ENCODE peak calls at places on chromosomes 1 and 21, in five cellular contexts. One of them, this sample, is unnamed.

GRCh38 chr1:212699104-212699838 is 369 bp downstream of the BATF3 start:
- DNase-seq in lower leg skin: no peak
- DNase-seq in heart left ventricle: peak; percentile 44
- DNase-seq in stomach: peak; percentile 52
- DNase-seq in spleen: peak; percentile 89
- DNase-seq in this sample: no peak

GRCh38 chr1:244214009-244214967 is 163.2 kb downstream of the ZBTB18 start:
- DNase-seq in spleen: no peak
- DNase-seq in lower leg skin: no peak
- DNase-seq in heart left ventricle: peak; percentile 31
- DNase-seq in stomach: no peak
- DNase-seq in this sample: no peak

GRCh38 chr1:97247196-97247595 is 525.6 kb downstream of the PTBP2 start:
- DNase-seq in spleen: no peak
- DNase-seq in lower leg skin: no peak
- DNase-seq in heart left ventricle: no peak
- DNase-seq in stomach: no peak
- DNase-seq in this sample: no peak

GRCh38 chr1:156412653-156413309 is 43.8 kb downstream of the RHBG start:
- DNase-seq in lower leg skin: no peak
- DNase-seq in spleen: peak; percentile 27
- DNase-seq in heart left ventricle: no peak
- DNase-seq in stomach: no peak
- DNase-seq in this sample: no peak

GRCh38 chr21:16535100-16535418 is 805.3 kb downstream of the USP25 start:
- DNase-seq in stomach: peak; percentile 30
- DNase-seq in lower leg skin: peak; percentile 87
- DNase-seq in spleen: no peak
- DNase-seq in heart left ventricle: peak; percentile 86
- DNase-seq in this sample: peak; percentile 11

GRCh38 chr1:78277253-78277652 is 213.5 kb upstream of the PTGFR start:
- DNase-seq in stomach: no peak
- DNase-seq in heart left ventricle: no peak
- DNase-seq in spleen: no peak
- DNase-seq in lower leg skin: no peak
- DNase-seq in this sample: no peak

GRCh38 chr1:197302775-197303174 is 34.7 kb downstream of the CRB1 start:
- DNase-seq in stomach: no peak
- DNase-seq in spleen: no peak
- DNase-seq in lower leg skin: no peak
- DNase-seq in heart left ventricle: no peak
- DNase-seq in this sample: no peak

GRCh38 chr21:36211660-36212512 is 55.3 kb downstream of the DOP1B start:
- DNase-seq in heart left ventricle: no peak
- DNase-seq in lower leg skin: no peak
- DNase-seq in spleen: peak; percentile 21
- DNase-seq in stomach: no peak
- DNase-seq in this sample: no peak

GRCh38 chr1:93519196-93519825 is 71.4 kb downstream of the FNBP1L start:
- DNase-seq in heart left ventricle: no peak
- DNase-seq in spleen: no peak
- DNase-seq in lower leg skin: no peak
- DNase-seq in stomach: no peak
- DNase-seq in this sample: peak; percentile 44

GRCh38 chr1:7576946-7577657 is 194.0 kb upstream of the VAMP3 start:
- DNase-seq in heart left ventricle: peak; percentile 35
- DNase-seq in stomach: no peak
- DNase-seq in spleen: peak; percentile 56
- DNase-seq in lower leg skin: no peak
- DNase-seq in this sample: no peak

GRCh38 chr1:54112027-54112426 is 40.8 kb downstream of the CDCP2 start:
- DNase-seq in heart left ventricle: no peak
- DNase-seq in lower leg skin: no peak
- DNase-seq in spleen: peak; percentile 33
- DNase-seq in stomach: no peak
- DNase-seq in this sample: no peak

GRCh38 chr1:84078108-84078823 is 65.8 kb upstream of the PRKACB start:
- DNase-seq in heart left ventricle: peak; percentile 43
- DNase-seq in spleen: peak; percentile 90
- DNase-seq in lower leg skin: no peak
- DNase-seq in stomach: no peak
- DNase-seq in this sample: no peak

GRCh38 chr1:111649648-111650047 is 30.1 kb downstream of the RAP1A start:
- DNase-seq in spleen: no peak
- DNase-seq in lower leg skin: no peak
- DNase-seq in heart left ventricle: no peak
- DNase-seq in stomach: no peak
- DNase-seq in this sample: no peak

GRCh38 chr1:153705484-153705883 is 22.4 kb upstream of the INTS3 start:
- DNase-seq in spleen: no peak
- DNase-seq in stomach: no peak
- DNase-seq in heart left ventricle: no peak
- DNase-seq in lower leg skin: no peak
- DNase-seq in this sample: no peak

GRCh38 chr1:159869173-159869572 is 6.7 kb upstream of the VSIG8 start:
- DNase-seq in spleen: no peak
- DNase-seq in stomach: no peak
- DNase-seq in heart left ventricle: no peak
- DNase-seq in lower leg skin: no peak
- DNase-seq in this sample: peak; percentile 81

GRCh38 chr1:105072850-105073249 is 1323.2 kb downstream of the AMY1C start:
- DNase-seq in spleen: no peak
- DNase-seq in lower leg skin: no peak
- DNase-seq in heart left ventricle: no peak
- DNase-seq in stomach: no peak
- DNase-seq in this sample: no peak

GRCh38 chr1:84677415-84678099 is 12.7 kb downstream of the SSX2IP start:
- DNase-seq in lower leg skin: no peak
- DNase-seq in heart left ventricle: no peak
- DNase-seq in spleen: no peak
- DNase-seq in stomach: no peak
- DNase-seq in this sample: no peak

GRCh38 chr1:78497196-78497595 is 6.4 kb downstream of the PTGFR start:
- DNase-seq in heart left ventricle: no peak
- DNase-seq in spleen: no peak
- DNase-seq in stomach: no peak
- DNase-seq in lower leg skin: no peak
- DNase-seq in this sample: no peak

GRCh38 chr1:65795311-65795710 is 2.6 kb downstream of the PDE4B start:
- DNase-seq in stomach: no peak
- DNase-seq in heart left ventricle: no peak
- DNase-seq in spleen: no peak
- DNase-seq in lower leg skin: no peak
- DNase-seq in this sample: no peak

GRCh38 chr1:162755306-162755705 is 35.2 kb upstream of the HSD17B7 start:
- DNase-seq in heart left ventricle: no peak
- DNase-seq in stomach: no peak
- DNase-seq in spleen: no peak
- DNase-seq in lower leg skin: no peak
- DNase-seq in this sample: no peak

GRCh38 chr1:24868016-24868875 is 61.8 kb downstream of the RUNX3 start:
- DNase-seq in spleen: no peak
- DNase-seq in heart left ventricle: no peak
- DNase-seq in stomach: no peak
- DNase-seq in lower leg skin: peak; percentile 11
- DNase-seq in this sample: no peak

GRCh38 chr1:17564458-17565393 is 25.2 kb downstream of the ARHGEF10L start:
- DNase-seq in stomach: peak; percentile 84
- DNase-seq in heart left ventricle: no peak
- DNase-seq in lower leg skin: no peak
- DNase-seq in spleen: no peak
- DNase-seq in this sample: no peak

GRCh38 chr1:67685558-67686271 is 714 bp downstream of the GADD45A start:
- DNase-seq in spleen: peak; percentile 94
- DNase-seq in lower leg skin: peak; percentile 56
- DNase-seq in stomach: peak; percentile 57
- DNase-seq in heart left ventricle: peak; percentile 61
- DNase-seq in this sample: no peak

GRCh38 chr1:183164350-183164749 is 21.7 kb upstream of the LAMC2 start:
- DNase-seq in lower leg skin: no peak
- DNase-seq in stomach: no peak
- DNase-seq in heart left ventricle: no peak
- DNase-seq in spleen: no peak
- DNase-seq in this sample: peak; percentile 94

GRCh38 chr1:101653482-101653946 is 343.2 kb downstream of the OLFM3 start:
- DNase-seq in stomach: no peak
- DNase-seq in heart left ventricle: no peak
- DNase-seq in lower leg skin: no peak
- DNase-seq in spleen: no peak
- DNase-seq in this sample: no peak

GRCh38 chr1:89887270-89887669 is 66.4 kb downstream of the LRRC8D start:
- DNase-seq in stomach: no peak
- DNase-seq in spleen: no peak
- DNase-seq in lower leg skin: no peak
- DNase-seq in heart left ventricle: no peak
- DNase-seq in this sample: no peak

GRCh38 chr1:25501235-25502058 is 42.0 kb upstream of the LDLRAP1 start:
- DNase-seq in heart left ventricle: no peak
- DNase-seq in spleen: no peak
- DNase-seq in lower leg skin: no peak
- DNase-seq in stomach: no peak
- DNase-seq in this sample: no peak

GRCh38 chr1:91018006-91018405 is 3.8 kb downstream of the ZNF644 start:
- DNase-seq in stomach: no peak
- DNase-seq in heart left ventricle: no peak
- DNase-seq in spleen: no peak
- DNase-seq in lower leg skin: no peak
- DNase-seq in this sample: no peak

GRCh38 chr1:213053455-213053854 is 2.4 kb downstream of the RPS6KC1 start:
- DNase-seq in lower leg skin: no peak
- DNase-seq in spleen: no peak
- DNase-seq in stomach: no peak
- DNase-seq in heart left ventricle: no peak
- DNase-seq in this sample: no peak

GRCh38 chr21:31665397-31665796 is 5.9 kb downstream of the SOD1 start:
- DNase-seq in stomach: no peak
- DNase-seq in spleen: no peak
- DNase-seq in heart left ventricle: no peak
- DNase-seq in lower leg skin: no peak
- DNase-seq in this sample: no peak

GRCh38 chr1:93288558-93288957 is 57.1 kb upstream of the DR1 start:
- DNase-seq in spleen: no peak
- DNase-seq in heart left ventricle: no peak
- DNase-seq in stomach: no peak
- DNase-seq in lower leg skin: no peak
- DNase-seq in this sample: no peak

GRCh38 chr1:72281637-72282270 is 585 bp downstream of the NEGR1 start:
- DNase-seq in stomach: no peak
- DNase-seq in lower leg skin: no peak
- DNase-seq in spleen: no peak
- DNase-seq in heart left ventricle: peak; percentile 26
- DNase-seq in this sample: no peak

GRCh38 chr1:20215716-20216115 is 29.4 kb upstream of the PLA2G2C start:
- DNase-seq in spleen: no peak
- DNase-seq in heart left ventricle: no peak
- DNase-seq in lower leg skin: no peak
- DNase-seq in stomach: no peak
- DNase-seq in this sample: no peak

DNA sequence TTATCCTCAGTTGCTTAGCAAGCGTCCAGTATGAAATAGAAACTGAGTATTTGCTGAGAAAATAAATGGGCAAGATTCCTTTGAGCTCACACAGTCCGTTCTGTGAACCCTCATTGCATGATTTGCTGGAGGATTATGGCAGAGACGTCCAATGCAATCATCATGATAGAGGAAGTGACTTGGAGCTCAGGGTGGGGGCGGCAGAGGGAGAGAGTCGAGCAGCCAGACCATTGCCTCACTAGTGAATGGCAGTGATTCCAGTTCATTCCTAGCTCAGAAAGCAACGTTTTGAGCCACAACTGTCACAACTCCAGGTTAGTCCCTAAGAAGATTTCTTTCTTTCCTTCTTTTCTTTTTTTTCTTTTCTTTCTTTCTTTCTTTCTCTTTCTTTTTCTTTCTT is 27.5 kb upstream of the COL9A2 start:
- DNase-seq in heart left ventricle: peak; percentile 46
- DNase-seq in stomach: peak; percentile 44
- DNase-seq in lower leg skin: peak; percentile 42
- DNase-seq in spleen: peak; percentile 87
- DNase-seq in this sample: no peak
- TF ChIP-seq CTCF in heart left ventricle: no peak
- TF ChIP-seq CTCF in stomach: no peak
- TF ChIP-seq CTCF in lower leg skin: no peak
- TF ChIP-seq CTCF in spleen: no peak
- TF ChIP-seq CTCF in this sample: no peak

DNA sequence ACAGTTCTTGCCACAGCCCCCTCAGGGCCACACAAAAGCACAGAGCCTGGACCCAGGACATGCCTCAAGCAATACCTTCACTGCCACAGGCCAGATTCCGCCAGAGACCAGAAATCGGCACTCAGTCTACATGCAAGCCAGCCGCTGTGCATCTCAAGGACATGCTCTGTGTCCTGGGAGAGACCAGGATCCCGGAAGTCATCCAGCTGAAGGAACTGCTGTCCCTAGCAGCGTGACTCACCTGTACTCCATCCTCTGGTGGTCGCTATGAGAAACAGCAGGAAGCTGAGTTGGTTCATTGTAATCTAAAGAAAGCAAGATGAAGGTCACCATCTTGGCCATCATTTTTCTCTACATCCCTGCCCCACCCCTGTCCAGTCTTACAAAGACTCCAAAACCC is 401 bp downstream of the ITLN1 start:
- DNase-seq in lower leg skin: no peak
- DNase-seq in stomach: no peak
- DNase-seq in heart left ventricle: no peak
- DNase-seq in spleen: no peak
- DNase-seq in this sample: no peak
- TF ChIP-seq CTCF in lower leg skin: no peak
- TF ChIP-seq CTCF in stomach: no peak
- TF ChIP-seq CTCF in heart left ventricle: no peak
- TF ChIP-seq CTCF in spleen: peak; percentile 49
- TF ChIP-seq CTCF in this sample: peak; percentile 60

DNA sequence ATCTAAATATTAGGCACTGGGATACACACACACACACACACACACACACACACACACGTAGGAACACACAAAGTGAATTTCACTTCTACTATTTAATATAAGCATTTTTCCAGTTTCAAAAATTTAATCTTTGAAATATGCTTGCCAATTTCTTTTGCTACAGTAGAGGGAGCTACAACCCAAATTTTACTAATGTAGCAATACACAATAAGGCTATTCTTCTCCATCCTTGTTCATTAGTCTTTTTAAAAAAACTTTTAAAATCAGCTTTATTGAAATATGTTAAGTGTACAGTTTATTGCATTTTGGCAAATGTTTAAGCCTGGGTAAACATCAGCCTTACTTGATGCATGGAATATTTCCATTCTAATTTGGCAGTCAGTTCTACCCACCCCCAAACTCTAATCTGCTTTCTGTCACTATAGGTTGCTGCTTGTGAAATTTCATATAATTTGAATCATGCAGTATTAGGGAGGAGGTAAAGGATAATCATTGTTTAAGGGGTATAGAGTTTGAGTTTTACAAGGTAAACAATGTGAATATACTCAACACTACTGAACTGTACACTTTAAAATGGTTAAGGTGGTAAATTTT is 93.0 kb upstream of the TENT5C start:
- DNase-seq in lower leg skin: no peak
- DNase-seq in spleen: no peak
- DNase-seq in stomach: no peak
- DNase-seq in heart left ventricle: no peak
- DNase-seq in this sample: no peak
- TF ChIP-seq CTCF in lower leg skin: no peak
- TF ChIP-seq CTCF in spleen: peak; percentile 46
- TF ChIP-seq CTCF in stomach: no peak
- TF ChIP-seq CTCF in heart left ventricle: peak; percentile 52
- TF ChIP-seq CTCF in this sample: no peak

GRCh38 chr1:6523566-6523965 is 30.7 kb downstream of the NOL9 start:
- DNase-seq in heart left ventricle: no peak
- DNase-seq in spleen: no peak
- DNase-seq in lower leg skin: no peak
- DNase-seq in stomach: no peak
- DNase-seq in this sample: no peak
- TF ChIP-seq CTCF in heart left ventricle: peak; percentile 50
- TF ChIP-seq CTCF in spleen: peak; percentile 6
- TF ChIP-seq CTCF in lower leg skin: no peak
- TF ChIP-seq CTCF in stomach: no peak
- TF ChIP-seq CTCF in this sample: peak; percentile 67

This sample was measured in keratinocyte.